ENCODE peak calls at places on chromosomes 4 and X, in four cellular contexts. H, F, O and D are unnamed samples.
A peak's percentile ranks its signal among the peaks of the same experiment; 100 is the strongest.

GRCh38 chr4:87050596-87050995 is 115.8 kb downstream of the AFF1 start:
- DNase-seq in H (no peak), F (peak; percentile 89), O (peak; percentile 81), D (no peak)

GRCh38 chrX:108217877-108218276 is 126.3 kb downstream of the ATG4A start:
- DNase-seq in F (no peak), H (no peak), O (peak; percentile 28), D (no peak)

GRCh38 chr4:73777612-73778011 is 37.2 kb downstream of the CXCL8 start:
- DNase-seq in F (no peak), O (no peak), H (no peak), D (no peak)

GRCh38 chrX:152646961-152647360 is 9.3 kb downstream of the GABRQ start:
- DNase-seq in O (no peak), H (no peak), F (no peak), D (no peak)

GRCh38 chrX:106249706-106250379 is 81.7 kb downstream of the PWWP3B start:
- DNase-seq in H (no peak), O (no peak), F (no peak), D (no peak)

GRCh38 chr4:168593399-168593798 is 96.5 kb downstream of the PALLD start:
- DNase-seq in O (no peak), F (no peak), H (no peak), D (no peak)

GRCh38 chr4:4637710-4638109 is 95.9 kb upstream of the STX18 start:
- DNase-seq in O (no peak), H (no peak), F (no peak), D (no peak)

GRCh38 chr4:48329193-48329592 is 12.1 kb upstream of the SLAIN2 start:
- DNase-seq in F (no peak), H (no peak), O (no peak), D (no peak)

GRCh38 chr4:145812902-145813301 is 125.7 kb downstream of the ZNF827 start:
- DNase-seq in F (no peak), H (no peak), O (no peak), D (no peak)

GRCh38 chrX:139172731-139173130 is 357.8 kb upstream of the F9 start:
- DNase-seq in O (no peak), F (no peak), H (no peak), D (no peak)

GRCh38 chr4:38132140-38132673 is 172.0 kb downstream of the PTTG2 start:
- DNase-seq in H (no peak), O (no peak), F (peak; percentile 83), D (peak; percentile 57)

GRCh38 chr4:80266267-80266901 is at the start of gene FGF5:
- DNase-seq in O (peak; percentile 22), H (peak; percentile 51), F (no peak), D (no peak)

GRCh38 chr4:138438608-138439007 is 196.5 kb upstream of the SLC7A11 start:
- DNase-seq in H (no peak), O (no peak), F (no peak), D (no peak)

GRCh38 chr4:136743238-136743637 is 789.1 kb downstream of the PCDH18 start:
- DNase-seq in F (no peak), O (no peak), H (no peak), D (no peak)

GRCh38 chr4:175531405-175532091 is 280.5 kb downstream of the GPM6A start:
- DNase-seq in O (no peak), F (no peak), H (no peak), D (no peak)

GRCh38 chrX:13638826-13639225 is 14.1 kb upstream of the TCEANC start:
- DNase-seq in H (no peak), O (no peak), F (no peak), D (no peak)
- H3K9me3 ChIP-seq in H (no peaks in the 10 kb centered on the region), O (no peaks in the 10 kb centered on the region), F (peaks cover 6% of the 10 kb centered on the region), D (no peaks in the 10 kb centered on the region)

GRCh38 chr4:170214731-170215130 is 125.0 kb upstream of the AADAT start:
- DNase-seq in H (no peak), O (no peak), F (no peak), D (no peak)
- H3K9me3 ChIP-seq in H (peaks cover 24% of the 10 kb centered on the region), O (no peaks in the 10 kb centered on the region), F (no peaks in the 10 kb centered on the region), D (peaks cover 5% of the 10 kb centered on the region)

GRCh38 chr4:99008051-99008450 is 12.5 kb downstream of the METAP1 start:
- DNase-seq in H (no peak), O (no peak), F (no peak), D (no peak)
- H3K9me3 ChIP-seq in H (no peaks in the 10 kb centered on the region), O (no peaks in the 10 kb centered on the region), F (no peaks in the 10 kb centered on the region), D (peaks cover 5% of the 10 kb centered on the region)

DNA sequence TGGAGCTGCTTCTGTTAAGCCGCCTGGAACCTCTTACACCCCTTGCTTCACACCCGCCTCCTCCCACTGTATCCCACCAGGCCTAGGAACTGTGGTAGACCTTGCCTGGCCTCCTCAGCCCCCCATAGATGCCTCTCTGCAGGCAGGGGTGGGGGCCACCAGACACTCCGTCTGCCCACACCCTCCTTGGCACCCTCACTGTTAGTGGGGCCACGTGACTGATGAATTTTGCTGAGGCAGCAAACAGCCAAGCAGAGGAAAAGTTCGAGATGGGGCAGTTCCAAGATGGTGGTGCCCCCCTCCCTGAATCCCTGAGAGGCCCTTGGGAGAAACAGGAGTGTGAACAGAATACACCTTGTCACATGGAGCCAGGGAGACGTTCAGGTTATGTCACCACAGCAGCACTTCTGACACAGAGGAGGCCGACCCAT is 41.2 kb upstream of the C4orf50 start:
- DNase-seq in H (no peak), F (no peak), O (no peak), D (no peak)
- H3K9me3 ChIP-seq in H (peaks cover 38% of the 10 kb centered on the region), F (no peaks in the 10 kb centered on the region), O (peaks cover 6% of the 10 kb centered on the region), D (peaks cover 28% of the 10 kb centered on the region)

GRCh38 chr4:188091-188490 is 63.8 kb downstream of the ZNF718 start:
- DNase-seq in H (no peak), O (no peak), F (no peak), D (no peak)
- H3K9me3 ChIP-seq in H (peaks cover 89% of the 10 kb centered on the region), O (peaks cover 2% of the 10 kb centered on the region), F (no peaks in the 10 kb centered on the region), D (peaks cover 58% of the 10 kb centered on the region)

GRCh38 chrX:74853255-74853654 is 72.0 kb downstream of the NEXMIF start:
- DNase-seq in F (no peak), O (no peak), H (no peak), D (no peak)
- H3K9me3 ChIP-seq in F (no peaks in the 10 kb centered on the region), O (no peaks in the 10 kb centered on the region), H (peaks cover 7% of the 10 kb centered on the region), D (peaks cover 11% of the 10 kb centered on the region)

DNA sequence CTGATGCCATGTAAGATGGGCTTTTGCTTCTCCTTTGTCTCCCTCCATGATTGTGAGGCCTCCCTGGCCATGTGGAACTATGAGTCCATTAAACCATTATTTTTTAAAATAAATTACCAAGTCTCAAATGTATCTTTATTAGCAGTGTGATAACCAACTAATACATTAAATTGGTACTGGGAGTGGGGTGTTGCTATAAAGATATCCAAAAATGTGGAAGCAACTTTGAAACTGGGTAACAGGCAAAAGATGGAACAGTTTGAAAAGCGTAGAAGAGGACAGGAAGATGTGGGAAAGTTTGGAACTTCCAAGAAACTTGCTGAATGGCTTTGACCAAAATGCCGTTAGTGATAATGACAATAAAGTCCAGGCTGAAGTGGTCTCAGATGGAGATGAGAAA is 526.7 kb downstream of the SH3BGRL start:
- DNase-seq in O (no peak), F (no peak), H (no peak), D (no peak)
- H3K9me3 ChIP-seq in O (no peaks in the 10 kb centered on the region), F (no peaks in the 10 kb centered on the region), H (no peaks in the 10 kb centered on the region), D (no peaks in the 10 kb centered on the region)

GRCh38 chrX:153651540-153652079 is 4.6 kb downstream of the DUSP9 start:
- DNase-seq in O (no peak), F (no peak), H (no peak), D (no peak)
- H3K9me3 ChIP-seq in O (no peaks in the 10 kb centered on the region), F (no peaks in the 10 kb centered on the region), H (no peaks in the 10 kb centered on the region), D (no peaks in the 10 kb centered on the region)

GRCh38 chr4:30264465-30264864 is 455.7 kb upstream of the PCDH7 start:
- DNase-seq in O (no peak), H (peak; percentile 24), F (no peak), D (no peak)
- H3K9me3 ChIP-seq in O (no peaks in the 10 kb centered on the region), H (no peaks in the 10 kb centered on the region), F (no peaks in the 10 kb centered on the region), D (no peaks in the 10 kb centered on the region)